ENCODE peak calls at places on chromosomes 3 and 15, in six cellular contexts. One of them, this sample, is unnamed.

GRCh38 chr15:101065570-101066221 is 146.5 kb downstream of the LRRK1 start:
- DNase-seq in psoas muscle: no peak
- DNase-seq in mesothelial cell of epicardium: no peak
- DNase-seq in KBM-7: no peak
- DNase-seq in neural progenitor cell: no peak
- DNase-seq in pancreas: no peak
- DNase-seq in this sample: no peak

GRCh38 chr15:52183562-52184173 is 7.5 kb downstream of the GNB5 start:
- DNase-seq in KBM-7: peak
- DNase-seq in neural progenitor cell: peak
- DNase-seq in mesothelial cell of epicardium: no peak
- DNase-seq in psoas muscle: no peak
- DNase-seq in pancreas: peak
- DNase-seq in this sample: peak

GRCh38 chr3:140748903-140749302 is 71.0 kb downstream of the TRIM42 start:
- DNase-seq in KBM-7: no peak
- DNase-seq in neural progenitor cell: no peak
- DNase-seq in pancreas: no peak
- DNase-seq in mesothelial cell of epicardium: no peak
- DNase-seq in psoas muscle: no peak
- DNase-seq in this sample: no peak

GRCh38 chr3:5754602-5755001 is 567.1 kb downstream of the EDEM1 start:
- DNase-seq in psoas muscle: no peak
- DNase-seq in neural progenitor cell: no peak
- DNase-seq in pancreas: no peak
- DNase-seq in KBM-7: peak
- DNase-seq in mesothelial cell of epicardium: no peak
- DNase-seq in this sample: no peak

GRCh38 chr3:100144255-100144866 is 30.1 kb upstream of the FILIP1L start:
- DNase-seq in neural progenitor cell: no peak
- DNase-seq in psoas muscle: no peak
- DNase-seq in mesothelial cell of epicardium: no peak
- DNase-seq in KBM-7: peak
- DNase-seq in pancreas: no peak
- DNase-seq in this sample: no peak

GRCh38 chr3:152595975-152596832 is 238.7 kb upstream of the P2RY1 start:
- DNase-seq in mesothelial cell of epicardium: no peak
- DNase-seq in KBM-7: peak
- DNase-seq in psoas muscle: peak
- DNase-seq in neural progenitor cell: peak
- DNase-seq in pancreas: peak
- DNase-seq in this sample: no peak

GRCh38 chr15:73872370-73872769 is 994 bp upstream of the TBC1D21 start:
- DNase-seq in pancreas: no peak
- DNase-seq in psoas muscle: no peak
- DNase-seq in neural progenitor cell: no peak
- DNase-seq in KBM-7: no peak
- DNase-seq in mesothelial cell of epicardium: no peak
- DNase-seq in this sample: no peak

GRCh38 chr3:154184582-154184981 is 63.4 kb downstream of the ARHGEF26 start:
- DNase-seq in mesothelial cell of epicardium: no peak
- DNase-seq in KBM-7: no peak
- DNase-seq in neural progenitor cell: no peak
- DNase-seq in pancreas: no peak
- DNase-seq in psoas muscle: no peak
- DNase-seq in this sample: no peak

GRCh38 chr15:83474578-83474977 is 27.4 kb downstream of the SH3GL3 start:
- DNase-seq in pancreas: no peak
- DNase-seq in mesothelial cell of epicardium: no peak
- DNase-seq in KBM-7: no peak
- DNase-seq in psoas muscle: no peak
- DNase-seq in neural progenitor cell: no peak
- DNase-seq in this sample: no peak

GRCh38 chr15:67176195-67176971 is 78.1 kb downstream of the AAGAB start:
- DNase-seq in KBM-7: no peak
- DNase-seq in mesothelial cell of epicardium: no peak
- DNase-seq in pancreas: peak
- DNase-seq in psoas muscle: peak
- DNase-seq in neural progenitor cell: peak
- DNase-seq in this sample: no peak

GRCh38 chr15:71575474-71576045 is 234.8 kb upstream of the NR2E3 start:
- DNase-seq in psoas muscle: no peak
- DNase-seq in neural progenitor cell: no peak
- DNase-seq in pancreas: no peak
- DNase-seq in mesothelial cell of epicardium: no peak
- DNase-seq in KBM-7: peak
- DNase-seq in this sample: no peak

GRCh38 chr3:177693596-177693995 is 496.3 kb upstream of the TBL1XR1 start:
- DNase-seq in mesothelial cell of epicardium: no peak
- DNase-seq in KBM-7: no peak
- DNase-seq in neural progenitor cell: no peak
- DNase-seq in pancreas: no peak
- DNase-seq in psoas muscle: no peak
- DNase-seq in this sample: no peak

GRCh38 chr3:185687479-185687878 is 101.4 kb downstream of the SENP2 start:
- DNase-seq in pancreas: no peak
- DNase-seq in KBM-7: no peak
- DNase-seq in mesothelial cell of epicardium: no peak
- DNase-seq in psoas muscle: no peak
- DNase-seq in neural progenitor cell: no peak
- DNase-seq in this sample: no peak

GRCh38 chr15:61034793-61035710 is 194.1 kb downstream of the RORA start:
- DNase-seq in mesothelial cell of epicardium: no peak
- DNase-seq in psoas muscle: no peak
- DNase-seq in pancreas: no peak
- DNase-seq in neural progenitor cell: no peak
- DNase-seq in KBM-7: no peak
- DNase-seq in this sample: no peak

GRCh38 chr3:15339786-15340215 is 7.4 kb upstream of the SH3BP5 start:
- DNase-seq in pancreas: no peak
- DNase-seq in neural progenitor cell: no peak
- DNase-seq in KBM-7: no peak
- DNase-seq in mesothelial cell of epicardium: no peak
- DNase-seq in psoas muscle: no peak
- DNase-seq in this sample: no peak

GRCh38 chr15:74779162-74779648 is 2.7 kb upstream of the CSK start:
- DNase-seq in KBM-7: no peak
- DNase-seq in mesothelial cell of epicardium: no peak
- DNase-seq in neural progenitor cell: no peak
- DNase-seq in pancreas: no peak
- DNase-seq in psoas muscle: no peak
- DNase-seq in this sample: no peak

GRCh38 chr3:51819709-51820406 is 40.8 kb upstream of the IQCF6 start:
- DNase-seq in psoas muscle: no peak
- DNase-seq in neural progenitor cell: peak
- DNase-seq in KBM-7: peak
- DNase-seq in pancreas: no peak
- DNase-seq in mesothelial cell of epicardium: no peak
- DNase-seq in this sample: peak

GRCh38 chr3:107452436-107452835 is 70.3 kb upstream of the BBX start:
- DNase-seq in mesothelial cell of epicardium: no peak
- DNase-seq in psoas muscle: no peak
- DNase-seq in pancreas: no peak
- DNase-seq in KBM-7: no peak
- DNase-seq in neural progenitor cell: no peak
- DNase-seq in this sample: no peak

GRCh38 chr3:21174461-21174860 is 576.5 kb downstream of the ZNF385D start:
- DNase-seq in pancreas: no peak
- DNase-seq in psoas muscle: no peak
- DNase-seq in KBM-7: no peak
- DNase-seq in neural progenitor cell: no peak
- DNase-seq in mesothelial cell of epicardium: no peak
- DNase-seq in this sample: no peak

GRCh38 chr15:31259562-31260252 is 66.9 kb upstream of the KLF13 start:
- DNase-seq in pancreas: no peak
- DNase-seq in mesothelial cell of epicardium: no peak
- DNase-seq in neural progenitor cell: no peak
- DNase-seq in psoas muscle: no peak
- DNase-seq in KBM-7: no peak
- DNase-seq in this sample: no peak